ENCODE peak calls at places on chromosomes 5 and 9, in ten cellular contexts. One of them, this sample, is unnamed.

GRCh38 chr5:7884491-7885273 is 15.7 kb downstream of the MTRR start:
- DNase-seq in dorsolateral prefrontal cortex: peak; percentile 52
- DNase-seq in activated naive CD4-positive, alpha-beta T cell treated with Interleukin-2 at 50 U/mL for 16 hours: no peak
- DNase-seq in hippocampal formation: peak; percentile 79
- DNase-seq in HTR-8/SVneo: no peak
- DNase-seq in germinal center: no peak
- DNase-seq in MCF 10A: no peak
- DNase-seq in retina: no peak
- DNase-seq in COR-L47: no peak
- DNase-seq in H7: no peak
- DNase-seq in this sample: no peak

GRCh38 chr9:20355022-20355421 is 267.3 kb downstream of the MLLT3 start:
- DNase-seq in hippocampal formation: no peak
- DNase-seq in germinal center: no peak
- DNase-seq in activated naive CD4-positive, alpha-beta T cell treated with Interleukin-2 at 50 U/mL for 16 hours: no peak
- DNase-seq in dorsolateral prefrontal cortex: no peak
- DNase-seq in retina: no peak
- DNase-seq in HTR-8/SVneo: no peak
- DNase-seq in MCF 10A: no peak
- DNase-seq in COR-L47: no peak
- DNase-seq in H7: no peak
- DNase-seq in this sample: no peak

GRCh38 chr9:93116049-93116961 is 17.7 kb downstream of the NINJ1 start:
- DNase-seq in dorsolateral prefrontal cortex: no peak
- DNase-seq in H7: no peak
- DNase-seq in HTR-8/SVneo: peak; percentile 48
- DNase-seq in activated naive CD4-positive, alpha-beta T cell treated with Interleukin-2 at 50 U/mL for 16 hours: no peak
- DNase-seq in retina: no peak
- DNase-seq in germinal center: no peak
- DNase-seq in COR-L47: no peak
- DNase-seq in hippocampal formation: no peak
- DNase-seq in MCF 10A: peak; percentile 73
- DNase-seq in this sample: peak; percentile 40

GRCh38 chr5:148961261-148962199 is 101.3 kb downstream of the SH3TC2 start:
- DNase-seq in hippocampal formation: no peak
- DNase-seq in germinal center: no peak
- DNase-seq in activated naive CD4-positive, alpha-beta T cell treated with Interleukin-2 at 50 U/mL for 16 hours: no peak
- DNase-seq in H7: no peak
- DNase-seq in dorsolateral prefrontal cortex: no peak
- DNase-seq in retina: no peak
- DNase-seq in HTR-8/SVneo: no peak
- DNase-seq in MCF 10A: peak; percentile 47
- DNase-seq in COR-L47: no peak
- DNase-seq in this sample: peak; percentile 60

GRCh38 chr5:114308508-114308907 is 53.4 kb upstream of the KCNN2 start:
- DNase-seq in hippocampal formation: no peak
- DNase-seq in COR-L47: no peak
- DNase-seq in MCF 10A: peak; percentile 18
- DNase-seq in germinal center: no peak
- DNase-seq in retina: no peak
- DNase-seq in H7: no peak
- DNase-seq in activated naive CD4-positive, alpha-beta T cell treated with Interleukin-2 at 50 U/mL for 16 hours: no peak
- DNase-seq in HTR-8/SVneo: no peak
- DNase-seq in dorsolateral prefrontal cortex: no peak
- DNase-seq in this sample: no peak

GRCh38 chr9:132597073-132597775 is 14.8 kb downstream of the BARHL1 start:
- DNase-seq in MCF 10A: no peak
- DNase-seq in COR-L47: no peak
- DNase-seq in retina: no peak
- DNase-seq in activated naive CD4-positive, alpha-beta T cell treated with Interleukin-2 at 50 U/mL for 16 hours: no peak
- DNase-seq in H7: no peak
- DNase-seq in dorsolateral prefrontal cortex: peak; percentile 40
- DNase-seq in HTR-8/SVneo: no peak
- DNase-seq in hippocampal formation: no peak
- DNase-seq in germinal center: no peak
- DNase-seq in this sample: no peak

GRCh38 chr5:154505567-154505966 is 27.5 kb upstream of the HAND1 start:
- DNase-seq in COR-L47: no peak
- DNase-seq in H7: peak; percentile 70
- DNase-seq in MCF 10A: no peak
- DNase-seq in retina: peak; percentile 49
- DNase-seq in germinal center: no peak
- DNase-seq in hippocampal formation: no peak
- DNase-seq in dorsolateral prefrontal cortex: no peak
- DNase-seq in activated naive CD4-positive, alpha-beta T cell treated with Interleukin-2 at 50 U/mL for 16 hours: no peak
- DNase-seq in HTR-8/SVneo: no peak
- DNase-seq in this sample: no peak

GRCh38 chr9:137000177-137000930 is 4.0 kb upstream of the CLIC3 start:
- DNase-seq in COR-L47: no peak
- DNase-seq in dorsolateral prefrontal cortex: no peak
- DNase-seq in MCF 10A: no peak
- DNase-seq in retina: no peak
- DNase-seq in H7: no peak
- DNase-seq in germinal center: peak; percentile 54
- DNase-seq in activated naive CD4-positive, alpha-beta T cell treated with Interleukin-2 at 50 U/mL for 16 hours: peak; percentile 41
- DNase-seq in HTR-8/SVneo: no peak
- DNase-seq in hippocampal formation: no peak
- DNase-seq in this sample: no peak

GRCh38 chr5:133938039-133938821 is 30.2 kb downstream of the C5orf15 start:
- DNase-seq in germinal center: no peak
- DNase-seq in MCF 10A: no peak
- DNase-seq in retina: no peak
- DNase-seq in hippocampal formation: no peak
- DNase-seq in dorsolateral prefrontal cortex: no peak
- DNase-seq in H7: no peak
- DNase-seq in HTR-8/SVneo: no peak
- DNase-seq in activated naive CD4-positive, alpha-beta T cell treated with Interleukin-2 at 50 U/mL for 16 hours: no peak
- DNase-seq in COR-L47: no peak
- DNase-seq in this sample: peak; percentile 48

GRCh38 chr9:134887686-134888602 is 7.3 kb downstream of the FCN2 start:
- DNase-seq in hippocampal formation: no peak
- DNase-seq in H7: peak; percentile 40
- DNase-seq in COR-L47: no peak
- DNase-seq in activated naive CD4-positive, alpha-beta T cell treated with Interleukin-2 at 50 U/mL for 16 hours: no peak
- DNase-seq in dorsolateral prefrontal cortex: no peak
- DNase-seq in germinal center: no peak
- DNase-seq in HTR-8/SVneo: no peak
- DNase-seq in MCF 10A: no peak
- DNase-seq in retina: no peak
- DNase-seq in this sample: no peak

GRCh38 chr5:14267166-14267838 is 124.2 kb downstream of the TRIO start:
- DNase-seq in H7: no peak
- DNase-seq in MCF 10A: no peak
- DNase-seq in dorsolateral prefrontal cortex: no peak
- DNase-seq in germinal center: no peak
- DNase-seq in HTR-8/SVneo: no peak
- DNase-seq in COR-L47: no peak
- DNase-seq in hippocampal formation: no peak
- DNase-seq in retina: no peak
- DNase-seq in activated naive CD4-positive, alpha-beta T cell treated with Interleukin-2 at 50 U/mL for 16 hours: no peak
- DNase-seq in this sample: no peak

GRCh38 chr5:56190500-56190899 is 42.6 kb downstream of the ANKRD55 start:
- DNase-seq in retina: no peak
- DNase-seq in germinal center: no peak
- DNase-seq in dorsolateral prefrontal cortex: no peak
- DNase-seq in COR-L47: no peak
- DNase-seq in HTR-8/SVneo: no peak
- DNase-seq in H7: no peak
- DNase-seq in MCF 10A: peak; percentile 84
- DNase-seq in hippocampal formation: no peak
- DNase-seq in activated naive CD4-positive, alpha-beta T cell treated with Interleukin-2 at 50 U/mL for 16 hours: no peak
- DNase-seq in this sample: no peak

GRCh38 chr9:102855646-102856045 is 139.5 kb upstream of the CYLC2 start:
- DNase-seq in COR-L47: no peak
- DNase-seq in activated naive CD4-positive, alpha-beta T cell treated with Interleukin-2 at 50 U/mL for 16 hours: no peak
- DNase-seq in HTR-8/SVneo: no peak
- DNase-seq in retina: no peak
- DNase-seq in H7: no peak
- DNase-seq in MCF 10A: no peak
- DNase-seq in dorsolateral prefrontal cortex: no peak
- DNase-seq in germinal center: no peak
- DNase-seq in hippocampal formation: no peak
- DNase-seq in this sample: no peak

This sample was measured in Calu3.